ENCODE peak calls at places on chromosomes 16 and 17, in five cellular contexts. A, D, G, K and M are unnamed samples.

GRCh38 chr16:6728381-6728780 is 604.3 kb upstream of the RBFOX1 start:
- DNase-seq in A (no peak), D (no peak), G (no peak), K (no peak), M (no peak)

GRCh38 chr17:36922175-36922574 is 15.1 kb upstream of the LHX1 start:
- DNase-seq in A (no peak), D (no peak), G (no peak), K (no peak), M (no peak)

GRCh38 chr16:84511821-84512220 is 7.4 kb upstream of the MEAK7 start:
- DNase-seq in A (no peak), D (no peak), G (no peak), K (no peak), M (no peak)

GRCh38 chr16:30715777-30716445 is 16.9 kb downstream of the SRCAP start:
- DNase-seq in A (no peak), D (no peak), G (peak), K (peak), M (no peak)

GRCh38 chr16:78684040-78684611 is 584.7 kb downstream of the WWOX start:
- DNase-seq in A (no peak), D (peak), G (peak), K (no peak), M (peak)

GRCh38 chr16:4376126-4376819 is 4.6 kb downstream of the VASN start:
- DNase-seq in A (no peak), D (peak), G (no peak), K (peak), M (peak)

GRCh38 chr17:68777243-68777855 is 176.2 kb upstream of the FAM20A start:
- DNase-seq in A (peak), D (peak), G (peak), K (peak), M (peak)

GRCh38 chr16:58256108-58256507 is 38.7 kb downstream of the PRSS54 start:
- DNase-seq in A (no peak), D (no peak), G (no peak), K (no peak), M (no peak)

GRCh38 chr16:47826070-47826469 is 329.7 kb downstream of the ABCC12 start:
- DNase-seq in A (no peak), D (no peak), G (peak), K (no peak), M (no peak)

GRCh38 chr17:72185571-72185970 is 64.8 kb downstream of the SOX9 start:
- DNase-seq in A (no peak), D (no peak), G (peak), K (no peak), M (no peak)

GRCh38 chr17:50697663-50698272 is 9.9 kb downstream of the ANKRD40 start:
- DNase-seq in A (no peak), D (no peak), G (no peak), K (no peak), M (no peak)

GRCh38 chr16:28879841-28880588 is 1.7 kb downstream of the ATP2A1 start:
- DNase-seq in A (peak), D (peak), G (peak), K (peak), M (peak)

GRCh38 chr17:65320856-65321255 is 183.7 kb downstream of the RGS9 start:
- DNase-seq in A (no peak), D (no peak), G (no peak), K (no peak), M (no peak)

GRCh38 chr16:86220552-86220951 is 289.8 kb upstream of the FOXF1 start:
- DNase-seq in A (no peak), D (no peak), G (no peak), K (no peak), M (no peak)